ENCODE peak calls at places on chromosome 6, in four cellular contexts. One of them, this sample, is unnamed.

GRCh38 chr6:21349834-21350233 is 243.7 kb upstream of the SOX4 start:
- DNase-seq in activated T-helper 1 cell treated with anti-CD3 and anti-CD28 coated beads, Interleukin-2, amount 50 U/mL, for 16 hours: no peak
- DNase-seq in left cardiac atrium: no peak
- DNase-seq in AG08396: no peak
- DNase-seq in this sample: no peak

GRCh38 chr6:21914121-21914973 is 320.8 kb downstream of the SOX4 start:
- DNase-seq in activated T-helper 1 cell treated with anti-CD3 and anti-CD28 coated beads, Interleukin-2, amount 50 U/mL, for 16 hours: no peak
- DNase-seq in left cardiac atrium: peak
- DNase-seq in AG08396: peak
- DNase-seq in this sample: no peak

GRCh38 chr6:150857062-150857905 is 8.2 kb upstream of the MTHFD1L start:
- DNase-seq in activated T-helper 1 cell treated with anti-CD3 and anti-CD28 coated beads, Interleukin-2, amount 50 U/mL, for 16 hours: no peak
- DNase-seq in left cardiac atrium: no peak
- DNase-seq in AG08396: peak
- DNase-seq in this sample: peak

GRCh38 chr6:150632785-150633465 is 33.2 kb downstream of the PLEKHG1 start:
- DNase-seq in activated T-helper 1 cell treated with anti-CD3 and anti-CD28 coated beads, Interleukin-2, amount 50 U/mL, for 16 hours: no peak
- DNase-seq in left cardiac atrium: no peak
- DNase-seq in AG08396: no peak
- DNase-seq in this sample: no peak

GRCh38 chr6:29757701-29758293 is 34.6 kb downstream of the HLA-F start:
- DNase-seq in activated T-helper 1 cell treated with anti-CD3 and anti-CD28 coated beads, Interleukin-2, amount 50 U/mL, for 16 hours: no peak
- DNase-seq in left cardiac atrium: no peak
- DNase-seq in AG08396: no peak
- DNase-seq in this sample: no peak

GRCh38 chr6:52914516-52914915 is 5.0 kb upstream of the GSTA3 start:
- DNase-seq in activated T-helper 1 cell treated with anti-CD3 and anti-CD28 coated beads, Interleukin-2, amount 50 U/mL, for 16 hours: no peak
- DNase-seq in left cardiac atrium: no peak
- DNase-seq in AG08396: no peak
- DNase-seq in this sample: no peak

GRCh38 chr6:131982740-131983259 is 31.6 kb upstream of the CCN2 start:
- DNase-seq in activated T-helper 1 cell treated with anti-CD3 and anti-CD28 coated beads, Interleukin-2, amount 50 U/mL, for 16 hours: no peak
- DNase-seq in left cardiac atrium: no peak
- DNase-seq in AG08396: peak
- DNase-seq in this sample: peak

GRCh38 chr6:129235167-129236072 is 352.5 kb downstream of the LAMA2 start:
- DNase-seq in activated T-helper 1 cell treated with anti-CD3 and anti-CD28 coated beads, Interleukin-2, amount 50 U/mL, for 16 hours: no peak
- DNase-seq in left cardiac atrium: no peak
- DNase-seq in AG08396: no peak
- DNase-seq in this sample: no peak